ENCODE peak calls at places on chromosome 6, in six cellular contexts. P, U, S, A, G and K are unnamed samples.

GRCh38 chr6:26576407-26576843 is 20.3 kb upstream of the ABT1 start:
- DNase-seq in P (no peak), U (no peak), S (no peak), A (peak; percentile 6), G (no peak), K (no peak)

GRCh38 chr6:80623066-80623815 is 516.8 kb downstream of the BCKDHB start:
- DNase-seq in P (no peak), U (no peak), S (no peak), A (no peak), G (no peak), K (no peak)

GRCh38 chr6:75098709-75099108 is 107.1 kb downstream of the COL12A1 start:
- DNase-seq in P (no peak), U (no peak), S (peak; percentile 80), A (peak; percentile 96), G (peak; percentile 85), K (peak; percentile 82)

GRCh38 chr6:5592911-5593519 is 331.7 kb downstream of the FARS2 start:
- DNase-seq in P (no peak), U (no peak), S (no peak), A (no peak), G (no peak), K (no peak)

GRCh38 chr6:133906050-133906449 is 17.1 kb downstream of the TCF21 start:
- DNase-seq in P (no peak), U (no peak), S (no peak), A (peak; percentile 67), G (no peak), K (no peak)

GRCh38 chr6:151112130-151112529 is 127.6 kb upstream of the AKAP12 start:
- DNase-seq in P (no peak), U (no peak), S (no peak), A (no peak), G (no peak), K (no peak)

GRCh38 chr6:151670116-151670515 is 137.4 kb upstream of the ESR1 start:
- DNase-seq in P (no peak), U (no peak), S (no peak), A (no peak), G (no peak), K (no peak)

GRCh38 chr6:170131351-170131750 is 159.5 kb downstream of the DLL1 start:
- DNase-seq in P (no peak), U (no peak), S (no peak), A (no peak), G (peak; percentile 54), K (no peak)

GRCh38 chr6:125742433-125743120 is 6.9 kb upstream of the HEY2 start:
- DNase-seq in P (no peak), U (no peak), S (no peak), A (no peak), G (no peak), K (no peak)

GRCh38 chr6:36867471-36868224 is 7.0 kb downstream of the PPIL1 start:
- DNase-seq in P (no peak), U (no peak), S (no peak), A (no peak), G (no peak), K (no peak)

GRCh38 chr6:96520039-96520850 is 1.4 kb upstream of the UFL1 start:
- DNase-seq in P (no peak), U (peak; percentile 72), S (no peak), A (peak; percentile 49), G (no peak), K (no peak)

GRCh38 chr6:131717815-131718214 is 7.0 kb upstream of the CTAGE9 start:
- DNase-seq in P (no peak), U (no peak), S (no peak), A (no peak), G (no peak), K (no peak)

GRCh38 chr6:3355358-3356055 is 96.8 kb downstream of the PSMG4 start:
- DNase-seq in P (peak; percentile 48), U (peak; percentile 38), S (peak; percentile 59), A (no peak), G (peak; percentile 80), K (peak; percentile 46)

GRCh38 chr6:150615967-150616366 is 16.3 kb downstream of the PLEKHG1 start:
- DNase-seq in P (no peak), U (no peak), S (no peak), A (no peak), G (no peak), K (no peak)

GRCh38 chr6:160767647-160768019 is 65.6 kb downstream of the PLG start:
- DNase-seq in P (no peak), U (no peak), S (no peak), A (no peak), G (no peak), K (no peak)

GRCh38 chr6:160764847-160765246 is 62.8 kb downstream of the PLG start:
- DNase-seq in P (no peak), U (no peak), S (no peak), A (no peak), G (no peak), K (no peak)

GRCh38 chr6:160767019-160767646 is 65.1 kb downstream of the PLG start:
- DNase-seq in P (peak; percentile 86), U (peak; percentile 87), S (peak; percentile 84), A (peak; percentile 74), G (peak; percentile 67), K (peak; percentile 40)

GRCh38 chr6:160766657-160767018 is 64.6 kb downstream of the PLG start:
- DNase-seq in P (no peak), U (no peak), S (no peak), A (no peak), G (no peak), K (no peak)

GRCh38 chr6:160765412-160765811 is 63.4 kb downstream of the PLG start:
- DNase-seq in P (no peak), U (peak; percentile 55), S (no peak), A (no peak), G (no peak), K (no peak)
- TF ChIP-seq CTCF in P (peak; percentile 22), U (no peak), S (no peak), A (no peak), G (no peak), K (no peak)

GRCh38 chr6:142872376-142872775 is 72.6 kb downstream of the HIVEP2 start:
- DNase-seq in P (no peak), U (no peak), S (no peak), A (peak; percentile 62), G (no peak), K (no peak)
- H3K4me1 ChIP-seq in P (no peaks in the 10 kb centered on the region), U (peaks cover 12% of the 10 kb centered on the region), S (peaks cover 9% of the 10 kb centered on the region), A (peaks cover 62% of the 10 kb centered on the region), G (no peaks in the 10 kb centered on the region), K (peaks cover 30% of the 10 kb centered on the region)

GRCh38 chr6:129882510-129883023 is 21.5 kb upstream of the TMEM244 start:
- DNase-seq in P (no peak), U (no peak), S (no peak), A (no peak), G (no peak), K (no peak)
- TF ChIP-seq CTCF in P (no peak), U (no peak), S (no peak), A (no peak), G (no peak), K (no peak)

GRCh38 chr6:34237316-34237721 is 646 bp downstream of the HMGA1 start:
- DNase-seq in P (peak; percentile 57), U (no peak), S (no peak), A (peak; percentile 28), G (peak; percentile 62), K (no peak)
- H3K4me1 ChIP-seq in P (peaks cover 43% of the 10 kb centered on the region), U (peaks cover 57% of the 10 kb centered on the region), S (no peaks in the 10 kb centered on the region), A (peaks cover 36% of the 10 kb centered on the region), G (peaks cover 10% of the 10 kb centered on the region), K (peaks cover 19% of the 10 kb centered on the region)

GRCh38 chr6:40146902-40147301 is 212.6 kb upstream of the MOCS1 start:
- DNase-seq in P (no peak), U (no peak), S (no peak), A (no peak), G (no peak), K (no peak)
- TF ChIP-seq CTCF in P (no peak), U (no peak), S (no peak), A (no peak), G (no peak), K (no peak)

DNA sequence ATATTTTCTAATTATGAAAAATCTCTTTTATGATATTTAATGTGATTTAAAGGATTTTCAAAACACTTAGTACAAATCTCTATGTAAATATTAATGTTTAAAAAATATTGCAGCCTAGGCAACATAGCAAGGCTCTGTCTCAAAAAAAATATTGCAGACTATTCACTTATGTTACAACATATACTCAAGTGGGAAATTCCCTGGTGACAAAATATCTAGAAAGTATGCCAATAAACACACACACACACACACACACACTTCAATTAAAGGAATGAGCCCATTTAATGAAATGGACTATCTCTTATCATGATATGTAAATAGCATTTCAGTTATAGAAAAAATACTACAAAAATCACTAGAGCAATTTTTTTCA is 226.8 kb upstream of the MARCKS start:
- DNase-seq in P (no peak), U (no peak), S (no peak), A (peak; percentile 76), G (no peak), K (no peak)
- H3K4me1 ChIP-seq in P (peaks cover 5% of the 10 kb centered on the region), U (peaks cover 6% of the 10 kb centered on the region), S (peaks cover 2% of the 10 kb centered on the region), A (peaks cover 18% of the 10 kb centered on the region), G (no peaks in the 10 kb centered on the region), K (peaks cover 21% of the 10 kb centered on the region)

GRCh38 chr6:10259676-10260075 is 155.2 kb downstream of the TFAP2A start:
- DNase-seq in P (no peak), U (no peak), S (no peak), A (no peak), G (no peak), K (no peak)

GRCh38 chr6:10258341-10258740 is 156.5 kb downstream of the TFAP2A start:
- DNase-seq in P (no peak), U (no peak), S (no peak), A (no peak), G (no peak), K (no peak)

GRCh38 chr6:10250655-10251220 is 164.1 kb downstream of the TFAP2A start:
- DNase-seq in P (no peak), U (no peak), S (no peak), A (no peak), G (no peak), K (no peak)

DNA sequence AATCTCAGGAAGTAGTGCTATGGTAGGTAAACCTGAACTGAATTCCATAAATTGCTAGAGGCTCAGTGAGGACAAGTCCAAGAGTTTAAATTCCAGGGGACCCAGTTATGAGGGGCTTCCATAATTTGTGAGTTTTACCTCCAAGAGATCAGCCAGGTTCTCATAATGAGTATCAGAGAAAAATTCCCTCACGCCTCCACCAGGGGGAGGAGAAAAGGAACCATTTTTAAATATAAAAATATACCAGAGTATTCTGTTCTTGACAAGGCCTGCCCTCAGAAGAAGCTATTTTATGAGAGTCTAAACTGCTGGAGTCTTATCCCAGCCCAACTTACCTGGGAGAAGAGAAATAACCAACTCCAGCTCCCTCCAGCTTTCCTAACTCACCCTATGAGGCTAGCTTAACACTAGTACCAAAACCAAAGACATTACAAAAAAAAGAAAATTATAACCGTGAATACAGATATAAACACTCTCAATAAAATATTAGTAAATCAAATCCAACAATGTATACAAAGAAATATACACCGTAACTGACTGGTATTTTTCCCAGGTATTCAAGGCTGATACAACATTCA is 158.7 kb downstream of the TFAP2A start:
- DNase-seq in P (peak; percentile 22), U (peak; percentile 67), S (no peak), A (no peak), G (no peak), K (no peak)
- TF ChIP-seq CTCF in P (peak; percentile 61), U (peak; percentile 68), S (no peak), A (peak; percentile 19), G (no peak), K (no peak)